ENCODE peak calls at places on chromosomes 11 and 22, in seven cellular contexts. W is foreskin fibroblast, Z is right lobe of liver, S is choroid plexus epithelial cell, O is ovary, D is IMR-90, E is stomach. R is an unnamed sample.

GRCh38 chr11:28581286-28582242 is 473.4 kb downstream of the METTL15 start:
- DNase-seq in O (no peak), S (peak), Z (no peak), D (peak), W (no peak), E (no peak), R (peak)

GRCh38 chr11:111736191-111736590 is 30.0 kb downstream of the PPP2R1B start:
- DNase-seq in E (no peak), O (peak), W (peak), Z (no peak), D (peak), S (peak), R (no peak)

GRCh38 chr11:95832763-95833162 is 42.5 kb downstream of the CEP57 start:
- DNase-seq in S (peak), Z (no peak), W (no peak), E (no peak), D (peak), O (no peak), R (no peak)

GRCh38 chr11:110251837-110252236 is 44.6 kb downstream of the RDX start:
- DNase-seq in D (peak), W (peak), O (no peak), Z (peak), E (peak), S (peak), R (peak)

GRCh38 chr11:7668911-7669310 is 4.4 kb downstream of the CYB5R2 start:
- DNase-seq in W (no peak), S (no peak), D (no peak), Z (no peak), O (no peak), E (no peak), R (no peak)

GRCh38 chr22:22154068-22154467 is 90.5 kb upstream of the VPREB1 start:
- DNase-seq in E (no peak), Z (no peak), O (no peak), S (no peak), D (no peak), W (no peak), R (no peak)

GRCh38 chr11:116548286-116548685 is 224.5 kb downstream of the BUD13 start:
- DNase-seq in E (no peak), Z (no peak), W (no peak), S (no peak), D (no peak), O (no peak), R (no peak)

GRCh38 chr11:34251640-34251980 is 106.2 kb downstream of the ABTB2 start:
- DNase-seq in Z (no peak), S (peak), E (no peak), D (peak), W (peak), O (no peak), R (no peak)

GRCh38 chr22:27454807-27455450 is 346.6 kb downstream of the MN1 start:
- DNase-seq in S (no peak), W (no peak), O (no peak), D (no peak), Z (no peak), E (no peak), R (no peak)

DNA sequence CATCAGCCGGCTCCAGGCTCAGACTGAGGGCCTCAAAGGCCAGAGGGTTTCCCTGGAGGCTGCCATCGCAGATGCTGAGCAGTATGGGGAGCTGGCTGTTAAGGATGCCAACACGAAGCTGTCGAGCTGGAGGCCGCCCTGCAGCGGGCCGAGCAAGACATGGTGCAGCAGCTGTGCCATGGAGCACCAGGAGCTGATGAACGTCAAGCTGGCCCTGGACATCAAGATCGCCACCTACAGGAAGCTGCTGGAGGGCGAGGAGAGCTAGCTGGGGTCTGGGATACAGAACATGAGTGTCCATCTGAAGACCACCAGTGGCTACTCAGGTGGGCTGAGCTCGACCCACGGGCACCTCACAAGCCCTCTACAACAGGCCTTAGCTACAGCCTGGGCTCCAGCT is 4.0 kb upstream of the SCUBE2 start:
- DNase-seq in Z (no peak), E (no peak), S (no peak), D (no peak), O (no peak), W (no peak), R (no peak)
- TF ChIP-seq CTCF in Z (no peak), E (no peak), S (peak), D (peak), O (no peak), W (no peak), R (peak)

DNA sequence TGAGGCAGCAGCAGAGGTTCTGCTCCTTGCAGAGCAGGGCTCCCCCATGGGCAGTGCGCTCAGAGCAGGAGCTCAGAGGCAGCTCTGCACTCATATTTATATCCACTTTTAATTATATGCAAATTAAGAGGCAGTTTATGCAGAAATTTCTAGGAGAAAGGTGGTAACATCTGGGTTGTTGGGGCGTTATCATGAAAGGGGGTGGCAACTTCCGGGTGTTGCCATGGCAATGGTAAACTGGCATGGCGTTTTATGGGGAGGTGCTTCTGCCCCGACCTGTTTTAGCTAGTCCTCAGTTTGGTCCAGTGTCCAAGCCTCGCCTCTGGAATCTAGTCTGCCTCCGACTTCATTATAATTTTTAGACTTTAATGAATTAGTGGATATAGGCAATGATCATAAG is 1191.7 kb downstream of the TBC1D22A start:
- DNase-seq in S (no peak), W (no peak), D (no peak), O (no peak), E (no peak), Z (no peak), R (no peak)
- H3K4me3 ChIP-seq in S (no peak), W (no peak), D (no peak), O (no peak), E (no peak), Z (no peak), R (no peak)

GRCh38 chr22:47082505-47082904 is 320.1 kb downstream of the TBC1D22A start:
- DNase-seq in W (no peak), O (no peak), E (no peak), Z (no peak), S (no peak), D (no peak), R (no peak)

GRCh38 chr22:47083379-47083986 is 321.0 kb downstream of the TBC1D22A start:
- DNase-seq in O (no peak), E (no peak), W (no peak), D (no peak), Z (no peak), S (no peak), R (no peak)

GRCh38 chr22:47084226-47084625 is 321.8 kb downstream of the TBC1D22A start:
- DNase-seq in D (no peak), O (no peak), E (no peak), Z (no peak), W (no peak), S (no peak), R (no peak)

GRCh38 chr22:47076758-47077157 is 314.3 kb downstream of the TBC1D22A start:
- DNase-seq in S (no peak), E (no peak), Z (peak), W (no peak), O (no peak), D (no peak), R (no peak)

DNA sequence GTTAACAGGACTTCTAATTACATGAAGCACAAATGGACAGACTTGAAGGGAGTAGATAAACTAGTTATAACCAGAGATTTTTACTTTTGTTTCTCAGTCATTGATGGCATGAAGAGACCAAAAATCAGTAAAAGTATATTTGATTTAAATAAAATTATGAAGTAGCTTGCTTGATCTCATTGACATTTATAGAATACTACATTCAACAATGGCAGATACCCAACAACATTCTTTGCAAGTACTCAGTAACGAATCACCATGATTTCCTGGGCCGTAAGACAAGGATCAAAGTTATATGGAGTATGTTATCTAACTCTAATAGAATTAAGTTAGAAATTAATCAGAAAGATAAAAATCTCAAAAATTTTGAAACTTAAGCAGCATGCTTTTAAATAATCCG is 317.6 kb downstream of the TBC1D22A start:
- DNase-seq in E (no peak), O (no peak), S (no peak), Z (no peak), W (no peak), D (no peak), R (no peak)
- TF ChIP-seq CTCF in E (no peak), O (no peak), S (no peak), Z (no peak), W (no peak), D (no peak), R (no peak)

DNA sequence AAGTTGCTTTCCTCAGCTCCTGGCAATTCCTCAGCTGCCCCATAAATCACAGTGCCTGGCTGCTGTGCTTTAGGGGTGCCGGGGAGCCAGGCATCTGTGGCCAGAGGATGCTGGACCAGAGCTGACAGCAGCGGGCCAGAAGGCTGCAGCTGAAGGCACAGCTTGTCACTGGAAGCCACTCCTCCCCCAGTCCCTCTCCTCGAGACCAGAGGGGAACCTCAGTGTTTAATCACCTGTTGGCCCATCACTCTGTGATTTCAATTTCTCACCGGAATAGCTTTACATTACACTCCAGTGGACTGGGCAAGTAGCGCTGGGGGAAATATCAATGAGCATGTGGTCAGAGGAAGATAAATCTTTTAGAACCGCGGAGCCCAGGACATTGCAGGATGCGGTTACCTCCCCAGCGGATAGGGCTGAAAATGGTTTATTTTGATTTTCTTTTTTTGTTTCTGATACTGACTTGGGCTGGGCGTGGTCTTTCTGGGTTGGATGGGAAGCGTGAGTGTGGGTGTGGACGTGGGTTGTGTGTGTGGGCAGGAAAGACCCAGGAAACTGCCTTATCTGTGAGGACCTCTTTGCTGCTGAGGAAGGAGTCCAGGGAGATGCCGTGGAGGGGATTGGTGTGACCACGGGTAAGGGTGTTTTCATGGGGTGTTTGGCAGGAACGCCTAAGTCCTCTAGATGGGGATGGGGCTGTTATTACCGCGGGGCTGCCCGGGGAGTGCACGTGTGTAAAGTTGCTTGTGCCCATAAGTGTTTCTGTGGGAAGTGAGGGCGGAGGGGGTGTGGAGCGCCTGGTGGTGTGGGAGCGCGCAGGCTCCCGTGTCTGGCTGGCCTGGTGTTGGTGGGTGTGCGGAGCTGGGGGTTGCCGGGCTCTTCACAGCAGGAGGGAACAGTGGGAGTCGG is 4.0 kb downstream of the DAGLA start:
- DNase-seq in W (no peak), E (no peak), S (peak), D (peak), Z (no peak), O (no peak), R (no peak)
- H3K4me3 ChIP-seq in W (no peak), E (no peak), S (no peak), D (no peak), Z (no peak), O (no peak), R (no peak)

GRCh38 chr11:96942855-96943254 is 553.0 kb downstream of the JRKL start:
- DNase-seq in E (no peak), O (no peak), W (no peak), S (no peak), Z (no peak), D (no peak), R (no peak)

GRCh38 chr11:96948066-96948465 is 558.3 kb downstream of the JRKL start:
- DNase-seq in Z (no peak), E (no peak), D (no peak), S (no peak), O (no peak), W (no peak), R (no peak)

GRCh38 chr11:96949464-96949863 is 559.7 kb downstream of the JRKL start:
- DNase-seq in Z (no peak), O (no peak), E (no peak), S (no peak), W (no peak), D (no peak), R (no peak)

DNA sequence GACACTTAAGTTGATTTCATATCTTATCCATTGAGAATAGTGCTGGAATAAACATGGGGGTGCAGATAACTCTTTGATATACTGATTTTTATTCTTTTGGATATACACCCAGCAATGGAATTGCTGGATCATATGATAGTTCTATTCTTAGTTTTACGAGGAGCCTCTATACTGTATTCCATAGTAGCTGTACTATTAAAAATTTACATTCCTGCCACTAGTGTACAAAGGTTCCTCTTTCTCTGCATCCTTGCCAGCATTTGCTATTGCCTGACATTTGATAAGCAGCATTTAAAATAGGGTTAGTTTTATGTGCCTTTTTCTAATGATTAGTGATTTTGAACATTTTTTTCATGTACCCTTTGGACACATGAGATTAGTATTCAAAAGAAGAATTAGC is 554.2 kb downstream of the JRKL start:
- DNase-seq in W (no peak), Z (no peak), E (no peak), D (no peak), S (no peak), O (no peak), R (no peak)
- TF ChIP-seq CTCF in W (no peak), Z (no peak), E (no peak), D (no peak), S (no peak), O (no peak), R (no peak)

GRCh38 chr11:73977856-73978519 is 4.7 kb downstream of the UCP2 start:
- DNase-seq in E (no peak), D (no peak), S (no peak), O (no peak), Z (no peak), W (no peak), R (no peak)
- H3K4me3 ChIP-seq in E (no peak), D (no peak), S (no peak), O (no peak), Z (no peak), W (no peak), R (no peak)

DNA sequence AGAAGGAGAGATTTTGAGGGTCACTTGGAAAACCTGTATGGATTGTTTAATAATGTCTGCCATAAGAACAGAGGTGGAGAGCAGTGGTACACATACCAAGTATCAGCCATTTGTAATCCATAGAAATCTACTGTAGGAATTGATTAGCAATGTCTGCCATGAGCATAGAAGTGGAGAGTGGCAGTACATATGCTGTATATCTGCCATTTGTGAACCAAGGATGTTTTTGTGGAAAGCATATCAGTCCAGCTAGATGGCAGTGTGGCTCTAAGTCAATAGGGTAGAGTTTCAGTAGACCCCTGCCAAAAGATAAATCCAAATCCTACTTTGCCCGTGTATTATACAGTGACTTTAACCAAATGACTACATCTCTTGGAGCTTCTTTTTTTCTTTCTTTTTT is 82.9 kb upstream of the SEZ6L start:
- DNase-seq in D (no peak), E (no peak), O (no peak), Z (no peak), W (no peak), S (no peak), R (no peak)
- TF ChIP-seq CTCF in D (no peak), E (no peak), O (no peak), Z (no peak), W (no peak), S (no peak), R (no peak)

R was measured in AG04449.